ENCODE peak calls at places on chromosome 12, in seven cellular contexts. V, N, R, G, P, Y and I are unnamed samples.

GRCh38 chr12:45914090-45914489 is 76.3 kb downstream of the SCAF11 start:
- DNase-seq in V (peak), N (no peak), R (no peak), G (peak), P (no peak), Y (no peak), I (no peak)

GRCh38 chr12:53931844-53932581 is 6.6 kb upstream of the HOXC13 start:
- DNase-seq in V (no peak), N (no peak), R (no peak), G (no peak), P (no peak), Y (no peak), I (no peak)

GRCh38 chr12:110893956-110894355 is 26.4 kb downstream of the MYL2 start:
- DNase-seq in V (no peak), N (no peak), R (no peak), G (no peak), P (no peak), Y (no peak), I (no peak)

GRCh38 chr12:119296535-119296934 is 38.0 kb upstream of the CCDC60 start:
- DNase-seq in V (no peak), N (peak), R (no peak), G (no peak), P (no peak), Y (no peak), I (no peak)

GRCh38 chr12:570949-571794 is 92.1 kb downstream of the NINJ2 start:
- DNase-seq in V (no peak), N (peak), R (peak), G (peak), P (peak), Y (peak), I (peak)

GRCh38 chr12:127125607-127126259 is 1141.2 kb upstream of the TMEM132C start:
- DNase-seq in V (peak), N (no peak), R (no peak), G (peak), P (no peak), Y (no peak), I (no peak)

GRCh38 chr12:41442905-41443304 is 254.8 kb downstream of the PDZRN4 start:
- DNase-seq in V (no peak), N (no peak), R (no peak), G (no peak), P (no peak), Y (no peak), I (no peak)

GRCh38 chr12:53498235-53498630 is 1.0 kb downstream of the MAP3K12 start:
- DNase-seq in V (no peak), N (no peak), R (no peak), G (no peak), P (no peak), Y (no peak), I (no peak)

GRCh38 chr12:27673285-27673684 is 23.0 kb upstream of the REP15 start:
- DNase-seq in V (no peak), N (no peak), R (no peak), G (no peak), P (no peak), Y (no peak), I (no peak)

GRCh38 chr12:79737875-79738718 is 47.3 kb upstream of the PAWR start:
- DNase-seq in V (peak), N (peak), R (peak), G (peak), P (no peak), Y (peak), I (no peak)

GRCh38 chr12:94557896-94558295 is 92.5 kb downstream of the TMCC3 start:
- DNase-seq in V (no peak), N (no peak), R (no peak), G (no peak), P (no peak), Y (peak), I (no peak)

GRCh38 chr12:5589055-5589454 is 157.1 kb downstream of the NTF3 start:
- DNase-seq in V (no peak), N (no peak), R (no peak), G (no peak), P (no peak), Y (no peak), I (no peak)

GRCh38 chr12:92295523-92295922 is 149.9 kb upstream of the BTG1 start:
- DNase-seq in V (peak), N (no peak), R (no peak), G (peak), P (no peak), Y (no peak), I (no peak)

GRCh38 chr12:94841171-94841570 is 162.3 kb downstream of the NDUFA12 start:
- DNase-seq in V (no peak), N (no peak), R (no peak), G (no peak), P (no peak), Y (no peak), I (no peak)

GRCh38 chr12:50745861-50746260 is 18.0 kb upstream of the ATF1 start:
- DNase-seq in V (no peak), N (no peak), R (no peak), G (no peak), P (no peak), Y (no peak), I (no peak)

GRCh38 chr12:50742776-50743175 is 21.1 kb upstream of the ATF1 start:
- DNase-seq in V (no peak), N (no peak), R (no peak), G (no peak), P (no peak), Y (no peak), I (no peak)

GRCh38 chr12:50739611-50740010 is 24.3 kb upstream of the ATF1 start:
- DNase-seq in V (no peak), N (no peak), R (no peak), G (peak), P (no peak), Y (no peak), I (no peak)

GRCh38 chr12:50734409-50735263 is 29.3 kb upstream of the ATF1 start:
- DNase-seq in V (no peak), N (no peak), R (peak), G (peak), P (no peak), Y (no peak), I (no peak)

GRCh38 chr12:50740307-50740706 is 23.6 kb upstream of the ATF1 start:
- DNase-seq in V (no peak), N (no peak), R (no peak), G (no peak), P (no peak), Y (no peak), I (no peak)
- TF ChIP-seq CTCF in V (no peak), N (no peak), R (no peak), G (no peak), P (no peak), Y (no peak), I (no peak)

DNA sequence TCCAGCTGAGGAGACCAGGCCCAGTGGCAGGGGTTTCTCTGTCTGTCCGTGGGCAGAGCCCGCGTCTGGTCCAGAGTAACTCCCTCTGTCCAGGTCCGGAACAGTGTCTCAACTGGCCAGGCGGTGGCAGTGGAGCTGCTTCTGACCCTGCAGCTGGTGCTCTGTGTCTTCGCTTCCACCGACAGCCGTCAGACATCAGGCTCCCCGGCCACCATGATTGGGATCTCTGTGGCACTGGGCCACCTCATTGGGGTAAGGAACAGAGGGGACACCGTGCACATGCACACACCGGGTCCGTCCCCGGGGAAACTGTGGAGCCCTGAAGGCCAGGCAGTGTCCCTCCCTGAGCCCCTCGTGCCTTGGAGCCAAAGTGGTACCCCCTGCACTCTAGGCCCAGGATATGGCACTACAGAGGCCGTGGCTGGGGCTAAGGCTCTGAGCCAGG is 1.5 kb downstream of the AQP6 start:
- DNase-seq in V (peak), N (peak), R (peak), G (peak), P (peak), Y (peak), I (peak)
- TF ChIP-seq CTCF in V (peak), N (no peak), R (peak), G (peak), P (peak), Y (peak), I (peak)

GRCh38 chr12:48978291-48978740 is at the start of gene WNT1:
- DNase-seq in V (no peak), N (no peak), R (no peak), G (no peak), P (no peak), Y (no peak), I (no peak)
- TF ChIP-seq CTCF in V (no peak), N (no peak), R (no peak), G (no peak), P (no peak), Y (no peak), I (no peak)

DNA sequence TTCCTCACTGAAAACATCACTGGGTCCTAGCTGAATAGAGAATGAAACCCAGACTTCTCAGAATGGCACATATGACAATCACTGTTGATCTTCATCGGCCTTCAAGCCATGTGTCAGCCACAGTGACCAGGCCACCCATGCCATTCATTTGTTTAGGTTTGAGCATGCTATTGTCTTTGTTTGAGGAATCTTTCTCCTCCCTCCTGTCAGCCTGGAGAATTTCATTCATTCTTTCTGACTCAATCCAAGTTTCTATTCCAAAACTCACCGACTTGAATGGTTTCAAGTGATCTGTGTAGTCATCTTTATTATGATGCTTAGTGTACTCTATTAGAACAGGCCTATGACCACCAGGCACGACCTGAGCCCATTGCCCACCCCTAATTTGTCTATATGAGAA is 106.3 kb downstream of the ETNK1 start:
- DNase-seq in V (no peak), N (no peak), R (no peak), G (no peak), P (no peak), Y (no peak), I (no peak)
- TF ChIP-seq CTCF in V (no peak), N (no peak), R (no peak), G (no peak), P (no peak), Y (no peak), I (no peak)

GRCh38 chr12:22615963-22616501 is 8.9 kb upstream of the ETNK1 start:
- DNase-seq in V (no peak), N (no peak), R (no peak), G (no peak), P (no peak), Y (no peak), I (no peak)

GRCh38 chr12:22609501-22609900 is 15.5 kb upstream of the ETNK1 start:
- DNase-seq in V (peak), N (no peak), R (no peak), G (peak), P (no peak), Y (no peak), I (no peak)

GRCh38 chr12:22610148-22610547 is 14.8 kb upstream of the ETNK1 start:
- DNase-seq in V (no peak), N (no peak), R (no peak), G (no peak), P (no peak), Y (no peak), I (no peak)
- TF ChIP-seq CTCF in V (no peak), N (no peak), R (no peak), G (no peak), P (no peak), Y (no peak), I (no peak)

GRCh38 chr12:107264667-107265066 is 171.3 kb upstream of the CRY1 start:
- DNase-seq in V (no peak), N (no peak), R (no peak), G (no peak), P (no peak), Y (no peak), I (no peak)
- TF ChIP-seq CTCF in V (no peak), N (no peak), R (no peak), G (no peak), P (no peak), Y (no peak), I (no peak)

DNA sequence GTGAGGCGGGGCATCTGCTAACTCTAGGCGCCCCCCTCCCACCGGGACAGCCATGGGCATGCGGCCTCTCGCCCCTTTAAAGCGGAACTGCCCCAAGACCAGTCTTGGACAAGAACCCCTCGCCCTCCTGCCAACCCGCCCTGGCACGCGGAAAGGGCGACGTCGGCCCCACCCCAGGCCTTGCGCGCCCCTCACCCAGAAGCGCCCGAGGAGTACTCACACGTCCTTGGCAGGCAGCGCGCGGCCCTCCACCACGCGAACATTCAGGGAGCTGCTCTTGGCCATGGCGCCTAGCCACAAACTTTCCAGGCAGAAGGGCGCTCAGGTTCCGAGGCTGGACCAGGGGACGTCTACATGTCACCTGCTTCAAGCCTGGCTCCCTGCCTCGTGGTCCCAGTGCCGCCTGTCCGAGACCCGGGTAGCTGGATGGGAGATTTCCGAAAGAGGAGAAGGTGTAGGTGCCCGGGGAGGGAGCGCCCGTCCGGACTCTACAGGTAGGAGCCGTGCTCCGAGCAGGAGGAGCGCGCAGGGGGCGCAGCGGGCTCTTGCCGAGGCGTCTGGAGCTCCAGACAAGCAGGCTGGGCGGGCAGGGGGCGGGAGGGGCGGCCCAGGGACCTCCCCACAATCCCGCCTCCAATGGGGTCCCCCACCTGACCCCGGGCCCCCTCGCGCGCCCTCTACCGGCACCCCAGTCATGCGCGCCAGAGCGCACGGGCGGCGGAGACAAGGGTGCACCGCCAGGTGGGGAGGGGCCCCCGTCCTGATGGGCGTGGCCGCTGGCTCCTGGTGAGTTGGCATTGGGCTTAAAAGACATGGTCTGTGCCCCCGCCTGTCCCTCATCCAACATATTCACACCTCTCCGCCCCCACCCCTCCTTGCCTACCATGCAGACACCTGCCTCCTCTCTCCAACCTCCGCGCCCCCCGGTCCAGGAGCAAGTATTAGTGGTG is at the start of gene RASAL1:
- DNase-seq in V (no peak), N (peak), R (peak), G (no peak), P (no peak), Y (peak), I (no peak)
- TF ChIP-seq CTCF in V (peak), N (no peak), R (peak), G (no peak), P (no peak), Y (peak), I (no peak)

GRCh38 chr12:26021534-26021933 is 63.1 kb downstream of the RASSF8 start:
- DNase-seq in V (no peak), N (no peak), R (no peak), G (no peak), P (no peak), Y (no peak), I (no peak)
- TF ChIP-seq CTCF in V (no peak), N (no peak), R (no peak), G (no peak), P (no peak), Y (no peak), I (no peak)

DNA sequence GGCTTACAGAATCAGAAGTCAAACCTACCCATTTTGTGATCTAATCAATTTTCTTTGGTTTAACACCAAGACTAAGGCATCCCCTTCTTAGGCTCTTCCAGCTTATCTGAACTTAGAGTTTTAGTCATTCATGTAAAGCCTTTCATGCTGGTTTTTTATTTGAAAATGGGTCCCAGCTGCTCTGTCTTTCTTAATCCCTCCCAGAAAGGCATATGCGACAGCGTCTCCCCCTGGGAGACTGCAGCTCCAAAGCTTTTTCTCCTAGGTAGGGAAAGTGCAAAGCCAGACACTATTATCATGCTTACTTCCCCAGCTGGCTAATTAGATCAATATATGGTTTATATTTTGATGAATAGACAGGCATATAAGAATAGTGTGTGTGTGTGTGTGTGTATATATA is 96.6 kb upstream of the E2F7 start:
- DNase-seq in V (no peak), N (no peak), R (no peak), G (no peak), P (no peak), Y (no peak), I (no peak)
- TF ChIP-seq CTCF in V (no peak), N (no peak), R (no peak), G (no peak), P (no peak), Y (no peak), I (no peak)

GRCh38 chr12:3004655-3005565 is 45.7 kb downstream of the TEAD4 start:
- DNase-seq in V (no peak), N (no peak), R (no peak), G (no peak), P (no peak), Y (no peak), I (no peak)
- TF ChIP-seq CTCF in V (peak), N (no peak), R (peak), G (no peak), P (no peak), Y (no peak), I (no peak)